ENCODE peak calls at places on chromosomes 6 and 20, in ten cellular contexts. One of them, this sample, is unnamed.

GRCh38 chr6:137589067-137589848 is 95.1 kb upstream of the OLIG3 start:
- DNase-seq in NCI-H1105: no peak
- DNase-seq in substantia nigra: no peak
- DNase-seq in CD4-positive, alpha-beta memory T cell: peak
- DNase-seq in cardiac muscle cell: peak
- DNase-seq in OCI-LY7: peak
- DNase-seq in stimulated activated CD4-positive, alpha-beta T cell treated with anti-CD3 and anti-CD28 coated beads, Interleukin-2, amount 100 ng/mL, for 48 hours: peak
- DNase-seq in upper lobe of right lung: no peak
- DNase-seq in C1 segment of cervical spinal cord: no peak
- DNase-seq in NAMALWA: peak
- DNase-seq in this sample: peak

GRCh38 chr20:539236-539635 is 4.4 kb downstream of the CSNK2A1 start:
- DNase-seq in NCI-H1105: no peak
- DNase-seq in substantia nigra: no peak
- DNase-seq in CD4-positive, alpha-beta memory T cell: no peak
- DNase-seq in cardiac muscle cell: no peak
- DNase-seq in OCI-LY7: no peak
- DNase-seq in stimulated activated CD4-positive, alpha-beta T cell treated with anti-CD3 and anti-CD28 coated beads, Interleukin-2, amount 100 ng/mL, for 48 hours: no peak
- DNase-seq in upper lobe of right lung: no peak
- DNase-seq in C1 segment of cervical spinal cord: no peak
- DNase-seq in NAMALWA: no peak
- DNase-seq in this sample: no peak

GRCh38 chr20:46099491-46100287 is 9.9 kb upstream of the NCOA5 start:
- DNase-seq in NCI-H1105: no peak
- DNase-seq in substantia nigra: no peak
- DNase-seq in CD4-positive, alpha-beta memory T cell: no peak
- DNase-seq in cardiac muscle cell: peak
- DNase-seq in OCI-LY7: peak
- DNase-seq in stimulated activated CD4-positive, alpha-beta T cell treated with anti-CD3 and anti-CD28 coated beads, Interleukin-2, amount 100 ng/mL, for 48 hours: no peak
- DNase-seq in upper lobe of right lung: peak
- DNase-seq in C1 segment of cervical spinal cord: peak
- DNase-seq in NAMALWA: no peak
- DNase-seq in this sample: peak

GRCh38 chr20:828987-829386 is 4.5 kb upstream of the FAM110A start:
- DNase-seq in NCI-H1105: no peak
- DNase-seq in substantia nigra: no peak
- DNase-seq in CD4-positive, alpha-beta memory T cell: no peak
- DNase-seq in cardiac muscle cell: peak
- DNase-seq in OCI-LY7: no peak
- DNase-seq in stimulated activated CD4-positive, alpha-beta T cell treated with anti-CD3 and anti-CD28 coated beads, Interleukin-2, amount 100 ng/mL, for 48 hours: no peak
- DNase-seq in upper lobe of right lung: peak
- DNase-seq in C1 segment of cervical spinal cord: no peak
- DNase-seq in NAMALWA: no peak
- DNase-seq in this sample: no peak

GRCh38 chr6:100948381-100949133 is 67.4 kb upstream of the ASCC3 start:
- DNase-seq in NCI-H1105: no peak
- DNase-seq in substantia nigra: no peak
- DNase-seq in CD4-positive, alpha-beta memory T cell: no peak
- DNase-seq in cardiac muscle cell: peak
- DNase-seq in OCI-LY7: no peak
- DNase-seq in stimulated activated CD4-positive, alpha-beta T cell treated with anti-CD3 and anti-CD28 coated beads, Interleukin-2, amount 100 ng/mL, for 48 hours: no peak
- DNase-seq in upper lobe of right lung: no peak
- DNase-seq in C1 segment of cervical spinal cord: no peak
- DNase-seq in NAMALWA: no peak
- DNase-seq in this sample: no peak

GRCh38 chr6:123288649-123289048 is 292.6 kb downstream of the CLVS2 start:
- DNase-seq in NCI-H1105: no peak
- DNase-seq in substantia nigra: no peak
- DNase-seq in CD4-positive, alpha-beta memory T cell: no peak
- DNase-seq in cardiac muscle cell: no peak
- DNase-seq in OCI-LY7: no peak
- DNase-seq in stimulated activated CD4-positive, alpha-beta T cell treated with anti-CD3 and anti-CD28 coated beads, Interleukin-2, amount 100 ng/mL, for 48 hours: no peak
- DNase-seq in upper lobe of right lung: no peak
- DNase-seq in C1 segment of cervical spinal cord: no peak
- DNase-seq in NAMALWA: no peak
- DNase-seq in this sample: no peak

GRCh38 chr20:46073024-46073423 is 16.7 kb downstream of the NCOA5 start:
- DNase-seq in NCI-H1105: no peak
- DNase-seq in substantia nigra: no peak
- DNase-seq in CD4-positive, alpha-beta memory T cell: no peak
- DNase-seq in cardiac muscle cell: no peak
- DNase-seq in OCI-LY7: no peak
- DNase-seq in stimulated activated CD4-positive, alpha-beta T cell treated with anti-CD3 and anti-CD28 coated beads, Interleukin-2, amount 100 ng/mL, for 48 hours: no peak
- DNase-seq in upper lobe of right lung: no peak
- DNase-seq in C1 segment of cervical spinal cord: no peak
- DNase-seq in NAMALWA: no peak
- DNase-seq in this sample: no peak

GRCh38 chr20:61185841-61186601 is 66.0 kb upstream of the CDH4 start:
- DNase-seq in NCI-H1105: no peak
- DNase-seq in substantia nigra: no peak
- DNase-seq in CD4-positive, alpha-beta memory T cell: no peak
- DNase-seq in cardiac muscle cell: peak
- DNase-seq in OCI-LY7: no peak
- DNase-seq in stimulated activated CD4-positive, alpha-beta T cell treated with anti-CD3 and anti-CD28 coated beads, Interleukin-2, amount 100 ng/mL, for 48 hours: no peak
- DNase-seq in upper lobe of right lung: no peak
- DNase-seq in C1 segment of cervical spinal cord: no peak
- DNase-seq in NAMALWA: no peak
- DNase-seq in this sample: no peak

GRCh38 chr6:109187399-109188114 is 92.2 kb downstream of the CEP57L1 start:
- DNase-seq in NCI-H1105: peak
- DNase-seq in substantia nigra: peak
- DNase-seq in CD4-positive, alpha-beta memory T cell: peak
- DNase-seq in cardiac muscle cell: peak
- DNase-seq in OCI-LY7: peak
- DNase-seq in stimulated activated CD4-positive, alpha-beta T cell treated with anti-CD3 and anti-CD28 coated beads, Interleukin-2, amount 100 ng/mL, for 48 hours: peak
- DNase-seq in upper lobe of right lung: no peak
- DNase-seq in C1 segment of cervical spinal cord: peak
- DNase-seq in NAMALWA: peak
- DNase-seq in this sample: peak

GRCh38 chr20:45041464-45042337 is 59.2 kb downstream of the KCNS1 start:
- DNase-seq in NCI-H1105: peak
- DNase-seq in substantia nigra: no peak
- DNase-seq in CD4-positive, alpha-beta memory T cell: no peak
- DNase-seq in cardiac muscle cell: peak
- DNase-seq in OCI-LY7: no peak
- DNase-seq in stimulated activated CD4-positive, alpha-beta T cell treated with anti-CD3 and anti-CD28 coated beads, Interleukin-2, amount 100 ng/mL, for 48 hours: no peak
- DNase-seq in upper lobe of right lung: no peak
- DNase-seq in C1 segment of cervical spinal cord: no peak
- DNase-seq in NAMALWA: no peak
- DNase-seq in this sample: peak

GRCh38 chr20:31851240-31851955 is 6.0 kb upstream of the FOXS1 start:
- DNase-seq in NCI-H1105: no peak
- DNase-seq in substantia nigra: no peak
- DNase-seq in CD4-positive, alpha-beta memory T cell: no peak
- DNase-seq in cardiac muscle cell: no peak
- DNase-seq in OCI-LY7: no peak
- DNase-seq in stimulated activated CD4-positive, alpha-beta T cell treated with anti-CD3 and anti-CD28 coated beads, Interleukin-2, amount 100 ng/mL, for 48 hours: no peak
- DNase-seq in upper lobe of right lung: no peak
- DNase-seq in C1 segment of cervical spinal cord: no peak
- DNase-seq in NAMALWA: no peak
- DNase-seq in this sample: no peak

GRCh38 chr20:50048420-50049166 is 64.4 kb downstream of the UBE2V1 start:
- DNase-seq in NCI-H1105: no peak
- DNase-seq in substantia nigra: no peak
- DNase-seq in CD4-positive, alpha-beta memory T cell: no peak
- DNase-seq in cardiac muscle cell: peak
- DNase-seq in OCI-LY7: no peak
- DNase-seq in stimulated activated CD4-positive, alpha-beta T cell treated with anti-CD3 and anti-CD28 coated beads, Interleukin-2, amount 100 ng/mL, for 48 hours: no peak
- DNase-seq in upper lobe of right lung: no peak
- DNase-seq in C1 segment of cervical spinal cord: peak
- DNase-seq in NAMALWA: peak
- DNase-seq in this sample: no peak

GRCh38 chr6:24451581-24452041 is 37.8 kb downstream of the GPLD1 start:
- DNase-seq in NCI-H1105: no peak
- DNase-seq in substantia nigra: no peak
- DNase-seq in CD4-positive, alpha-beta memory T cell: no peak
- DNase-seq in cardiac muscle cell: no peak
- DNase-seq in OCI-LY7: no peak
- DNase-seq in stimulated activated CD4-positive, alpha-beta T cell treated with anti-CD3 and anti-CD28 coated beads, Interleukin-2, amount 100 ng/mL, for 48 hours: no peak
- DNase-seq in upper lobe of right lung: peak
- DNase-seq in C1 segment of cervical spinal cord: no peak
- DNase-seq in NAMALWA: no peak
- DNase-seq in this sample: no peak

This sample was measured in endothelial cell.